ENCODE peak calls at places on chromosomes 16 and 17, in four cellular contexts. One of them, this sample, is unnamed.

GRCh38 chr17:36198831-36199465 is 2.4 kb upstream of the CCL3L1 start:
- DNase-seq in IMR-90: no peak
- DNase-seq in A549: no peak
- DNase-seq in K562: no peak
- DNase-seq in this sample: no peak

GRCh38 chr17:82862191-82862590 is 22.4 kb upstream of the ZNF750 start:
- DNase-seq in IMR-90: no peak
- DNase-seq in A549: no peak
- DNase-seq in K562: no peak
- DNase-seq in this sample: no peak

GRCh38 chr16:10114411-10114810 is 67.8 kb downstream of the GRIN2A start:
- DNase-seq in IMR-90: no peak
- DNase-seq in A549: no peak
- DNase-seq in K562: no peak
- DNase-seq in this sample: no peak

GRCh38 chr17:48624544-48625501 is 1.3 kb downstream of the HOXB9 start:
- DNase-seq in IMR-90: no peak
- DNase-seq in A549: peak; percentile 74
- DNase-seq in K562: peak; percentile 57
- DNase-seq in this sample: no peak

GRCh38 chr17:41494524-41494923 is 4.8 kb upstream of the KRT36 start:
- DNase-seq in IMR-90: peak; percentile 39
- DNase-seq in A549: no peak
- DNase-seq in K562: no peak
- DNase-seq in this sample: no peak

GRCh38 chr16:60458255-60458654 is 1578.0 kb downstream of the CDH8 start:
- DNase-seq in IMR-90: no peak
- DNase-seq in A549: no peak
- DNase-seq in K562: no peak
- DNase-seq in this sample: no peak

GRCh38 chr16:67364610-67365256 is 28.6 kb downstream of the TPPP3 start:
- DNase-seq in IMR-90: no peak
- DNase-seq in A549: no peak
- DNase-seq in K562: no peak
- DNase-seq in this sample: no peak

GRCh38 chr17:8041249-8041928 is 2.5 kb downstream of the ALOX15B start:
- DNase-seq in IMR-90: peak; percentile 73
- DNase-seq in A549: peak; percentile 81
- DNase-seq in K562: peak; percentile 60
- DNase-seq in this sample: no peak

GRCh38 chr16:65384441-65384840 is 262.6 kb upstream of the CDH11 start:
- DNase-seq in IMR-90: no peak
- DNase-seq in A549: no peak
- DNase-seq in K562: no peak
- DNase-seq in this sample: no peak

GRCh38 chr16:23578096-23578830 is 17.9 kb downstream of the NDUFAB1 start:
- DNase-seq in IMR-90: peak; percentile 24
- DNase-seq in A549: no peak
- DNase-seq in K562: no peak
- DNase-seq in this sample: no peak

GRCh38 chr17:37824534-37825485 is 80.0 kb upstream of the HNF1B start:
- DNase-seq in IMR-90: peak; percentile 90
- DNase-seq in A549: peak; percentile 95
- DNase-seq in K562: no peak
- DNase-seq in this sample: no peak

GRCh38 chr17:10109146-10109545 is 89.3 kb downstream of the GAS7 start:
- DNase-seq in IMR-90: no peak
- DNase-seq in A549: no peak
- DNase-seq in K562: no peak
- DNase-seq in this sample: no peak

GRCh38 chr17:40984226-40984625 is at the start of gene KRT40:
- DNase-seq in IMR-90: no peak
- DNase-seq in A549: no peak
- DNase-seq in K562: no peak
- DNase-seq in this sample: no peak

GRCh38 chr17:39239640-39240314 is 14.0 kb upstream of the STAC2 start:
- DNase-seq in IMR-90: no peak
- DNase-seq in A549: peak; percentile 68
- DNase-seq in K562: peak; percentile 76
- DNase-seq in this sample: no peak

GRCh38 chr17:70136131-70136530 is 33.2 kb upstream of the KCNJ2 start:
- DNase-seq in IMR-90: no peak
- DNase-seq in A549: no peak
- DNase-seq in K562: no peak
- DNase-seq in this sample: no peak

GRCh38 chr17:77375526-77375916 is 234.8 kb downstream of the SEC14L1 start:
- DNase-seq in IMR-90: no peak
- DNase-seq in A549: no peak
- DNase-seq in K562: peak; percentile 58
- DNase-seq in this sample: no peak

GRCh38 chr17:38469875-38470274 is 41.6 kb downstream of the ARHGAP23 start:
- DNase-seq in IMR-90: peak; percentile 72
- DNase-seq in A549: no peak
- DNase-seq in K562: peak; percentile 63
- DNase-seq in this sample: no peak

GRCh38 chr16:14458576-14458975 is 171.5 kb downstream of the PARN start:
- DNase-seq in IMR-90: no peak
- DNase-seq in A549: no peak
- DNase-seq in K562: no peak
- DNase-seq in this sample: no peak

GRCh38 chr16:14452066-14452465 is 178.0 kb downstream of the PARN start:
- DNase-seq in IMR-90: peak; percentile 55
- DNase-seq in A549: no peak
- DNase-seq in K562: no peak
- DNase-seq in this sample: no peak

GRCh38 chr16:14454391-14454790 is 175.7 kb downstream of the PARN start:
- DNase-seq in IMR-90: peak; percentile 81
- DNase-seq in A549: no peak
- DNase-seq in K562: no peak
- DNase-seq in this sample: no peak

GRCh38 chr16:14456793-14457481 is 173.1 kb downstream of the PARN start:
- DNase-seq in IMR-90: peak; percentile 29
- DNase-seq in A549: no peak
- DNase-seq in K562: no peak
- DNase-seq in this sample: no peak

DNA sequence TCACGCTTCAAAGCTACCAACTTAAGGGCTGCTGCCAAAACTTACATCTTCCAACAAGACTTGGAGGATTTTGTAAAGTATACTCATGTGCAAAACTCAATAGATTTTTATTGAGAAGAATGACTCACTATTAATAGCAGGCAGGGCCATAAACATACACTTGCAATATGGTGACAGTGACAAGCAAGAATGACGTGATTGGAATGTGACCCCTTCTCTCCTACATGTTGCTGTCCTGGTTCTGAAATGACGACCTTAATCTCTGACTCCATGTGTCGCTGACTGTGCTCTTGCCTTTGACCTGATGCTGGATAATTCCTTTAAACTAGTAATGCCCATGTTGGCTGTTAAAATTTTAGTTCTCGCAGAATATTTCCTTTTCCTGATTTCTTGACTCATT is 174.5 kb downstream of the PARN start:
- DNase-seq in IMR-90: peak; percentile 73
- DNase-seq in A549: no peak
- DNase-seq in K562: peak; percentile 32
- DNase-seq in this sample: no peak
- TF ChIP-seq ELK1 in IMR-90: no peak
- TF ChIP-seq ELK1 in A549: no peak
- TF ChIP-seq ELK1 in K562: no peak
- TF ChIP-seq ELK1 in this sample: no peak

DNA sequence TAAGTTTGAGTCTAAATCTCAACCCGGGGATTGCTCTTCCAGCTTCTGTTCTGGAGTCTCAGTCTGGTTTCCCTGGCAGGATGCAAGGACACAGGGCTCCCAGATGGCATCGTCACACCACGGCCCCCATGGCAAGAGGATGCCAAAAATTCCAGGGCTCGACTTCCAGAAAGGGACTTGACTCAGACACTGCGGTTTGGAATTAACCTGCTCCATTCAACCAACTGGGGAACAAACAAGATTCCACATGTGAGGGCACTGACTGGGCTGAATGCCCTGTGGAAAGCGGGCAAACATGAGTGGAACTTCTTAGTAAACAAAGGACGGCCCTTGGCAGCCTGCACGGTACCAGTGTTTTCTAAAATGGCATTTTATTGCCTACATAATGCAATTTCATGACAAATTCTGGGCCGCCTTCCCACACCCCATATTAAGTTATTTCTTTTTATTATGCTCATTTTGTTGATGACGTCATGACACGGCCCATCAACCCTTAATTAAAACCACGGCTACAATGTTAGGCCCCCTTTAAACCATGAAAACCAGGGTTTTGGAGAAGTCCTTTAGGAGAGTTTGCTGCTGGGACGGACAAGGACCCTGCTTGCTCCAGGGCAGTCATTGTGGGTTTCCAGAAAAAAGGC is 205.4 kb downstream of the FOXL1 start:
- DNase-seq in IMR-90: no peak
- DNase-seq in A549: no peak
- DNase-seq in K562: no peak
- DNase-seq in this sample: no peak
- TF ChIP-seq ELK1 in IMR-90: no peak
- TF ChIP-seq ELK1 in A549: no peak
- TF ChIP-seq ELK1 in K562: no peak
- TF ChIP-seq ELK1 in this sample: no peak

GRCh38 chr16:11799509-11800384 is 2.7 kb upstream of the ZC3H7A start:
- DNase-seq in IMR-90: no peak
- DNase-seq in A549: no peak
- DNase-seq in K562: peak; percentile 29
- DNase-seq in this sample: no peak
- TF ChIP-seq ELK1 in IMR-90: no peak
- TF ChIP-seq ELK1 in A549: no peak
- TF ChIP-seq ELK1 in K562: no peak
- TF ChIP-seq ELK1 in this sample: no peak

GRCh38 chr16:87409781-87410180 is 17.6 kb downstream of the MAP1LC3B start:
- DNase-seq in IMR-90: no peak
- DNase-seq in A549: no peak
- DNase-seq in K562: no peak
- DNase-seq in this sample: no peak

GRCh38 chr16:87409153-87409552 is 17.0 kb downstream of the MAP1LC3B start:
- DNase-seq in IMR-90: no peak
- DNase-seq in A549: no peak
- DNase-seq in K562: no peak
- DNase-seq in this sample: no peak

GRCh38 chr16:87410958-87411357 is 18.8 kb downstream of the MAP1LC3B start:
- DNase-seq in IMR-90: no peak
- DNase-seq in A549: no peak
- DNase-seq in K562: no peak
- DNase-seq in this sample: no peak

GRCh38 chr16:87411375-87412271 is 19.5 kb downstream of the MAP1LC3B start:
- DNase-seq in IMR-90: no peak
- DNase-seq in A549: no peak
- DNase-seq in K562: no peak
- DNase-seq in this sample: no peak

DNA sequence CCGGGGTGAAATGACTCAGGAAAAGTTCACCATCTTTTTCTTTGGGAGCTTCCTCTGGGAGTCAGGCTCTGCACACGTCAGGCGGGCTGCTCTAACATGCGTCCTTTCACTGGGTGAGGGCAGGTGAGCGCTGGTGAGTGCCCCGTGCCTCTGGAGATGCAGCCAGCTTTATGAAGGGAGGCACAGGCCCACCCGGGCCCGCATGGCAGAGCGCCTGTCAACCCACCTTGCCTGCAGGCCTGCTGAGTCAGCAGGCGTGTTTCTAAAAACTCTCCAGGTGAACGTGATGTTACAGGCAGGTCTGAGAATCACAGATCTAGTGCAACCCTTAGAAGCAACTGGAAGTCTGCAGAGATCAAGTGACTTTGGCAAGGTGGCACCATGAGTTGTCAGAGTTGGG is 18.4 kb downstream of the MAP1LC3B start:
- DNase-seq in IMR-90: no peak
- DNase-seq in A549: no peak
- DNase-seq in K562: no peak
- DNase-seq in this sample: no peak
- TF ChIP-seq ELK1 in IMR-90: no peak
- TF ChIP-seq ELK1 in A549: no peak
- TF ChIP-seq ELK1 in K562: no peak
- TF ChIP-seq ELK1 in this sample: no peak

GRCh38 chr16:72179592-72179991 is 7.6 kb upstream of the PMFBP1 start:
- DNase-seq in IMR-90: no peak
- DNase-seq in A549: no peak
- DNase-seq in K562: no peak
- DNase-seq in this sample: no peak
- TF ChIP-seq ELK1 in IMR-90: no peak
- TF ChIP-seq ELK1 in A549: no peak
- TF ChIP-seq ELK1 in K562: no peak
- TF ChIP-seq ELK1 in this sample: no peak